ENCODE peak calls at places on chromosomes 5 and 9, in ten cellular contexts. O is GM10248; F is pancreas; Q is AG09309; P is fibroblast of lung; J is stromal cell of bone marrow; U is T-helper 2 cell; R is HT1080; G is activated effector memory CD4-positive, alpha-beta T cell treated with Interleukin-2 at 50 U/mL for 16 hours; X is NCI-H1105 treated with DMSO at 0.1 percent for 48 hours. V is an unnamed sample.
A peak's percentile ranks its signal among the peaks of the same experiment; 100 is the strongest.

GRCh38 chr5:124741711-124742496 is 4.5 kb downstream of the ZNF608 start:
- DNase-seq in O (no peak), F (peak; percentile 41), Q (no peak), P (peak; percentile 92), J (no peak), U (no peak), R (peak; percentile 54), G (no peak), X (no peak), V (no peak)

GRCh38 chr5:33588654-33589372 is 148.0 kb downstream of the TARS1 start:
- DNase-seq in O (peak; percentile 24), F (no peak), Q (no peak), P (no peak), J (no peak), U (peak; percentile 59), R (peak; percentile 16), G (no peak), X (no peak), V (no peak)

GRCh38 chr9:109118802-109119438 is 827 bp downstream of the TMEM245 start:
- DNase-seq in O (no peak), F (no peak), Q (no peak), P (peak; percentile 16), J (no peak), U (peak; percentile 34), R (peak; percentile 17), G (no peak), X (no peak), V (peak; percentile 57)

GRCh38 chr9:120832766-120833165 is 10.0 kb downstream of the PSMD5 start:
- DNase-seq in O (no peak), F (no peak), Q (no peak), P (no peak), J (no peak), U (no peak), R (no peak), G (no peak), X (no peak), V (no peak)

GRCh38 chr5:84092738-84093137 is 291.9 kb downstream of the EDIL3 start:
- DNase-seq in O (no peak), F (no peak), Q (no peak), P (no peak), J (no peak), U (no peak), R (no peak), G (no peak), X (no peak), V (no peak)

GRCh38 chr9:78909566-78909965 is 612.6 kb downstream of the PSAT1 start:
- DNase-seq in O (no peak), F (no peak), Q (no peak), P (peak; percentile 41), J (no peak), U (no peak), R (no peak), G (no peak), X (no peak), V (no peak)

GRCh38 chr9:114507726-114508125 is 2.5 kb upstream of the WHRN start:
- DNase-seq in O (peak; percentile 42), F (no peak), Q (no peak), P (peak; percentile 21), J (no peak), U (peak; percentile 46), R (peak; percentile 38), G (no peak), X (peak; percentile 36), V (no peak)

GRCh38 chr9:132838291-132838690 is 39.8 kb downstream of the AK8 start:
- DNase-seq in O (no peak), F (no peak), Q (no peak), P (no peak), J (no peak), U (no peak), R (no peak), G (no peak), X (no peak), V (no peak)

GRCh38 chr5:151772868-151773561 is 1.3 kb downstream of the G3BP1 start:
- DNase-seq in O (no peak), F (no peak), Q (no peak), P (peak; percentile 27), J (no peak), U (no peak), R (peak; percentile 23), G (no peak), X (no peak), V (no peak)

GRCh38 chr5:110386782-110387181 is 339.7 kb downstream of the TMEM232 start:
- DNase-seq in O (no peak), F (peak; percentile 3), Q (no peak), P (peak; percentile 4), J (no peak), U (no peak), R (peak; percentile 67), G (no peak), X (no peak), V (no peak)

GRCh38 chr9:131666779-131667178 is 73.1 kb downstream of the RAPGEF1 start:
- DNase-seq in O (no peak), F (no peak), Q (no peak), P (no peak), J (no peak), U (peak; percentile 71), R (no peak), G (peak; percentile 37), X (no peak), V (no peak)

GRCh38 chr5:82406200-82406773 is 128.1 kb upstream of the RPS23 start:
- DNase-seq in O (no peak), F (no peak), Q (peak; percentile 72), P (peak; percentile 93), J (peak; percentile 80), U (no peak), R (peak; percentile 86), G (no peak), X (no peak), V (no peak)

GRCh38 chr5:115179068-115179958 is 9.6 kb upstream of the TRIM36 start:
- DNase-seq in O (peak; percentile 41), F (no peak), Q (no peak), P (no peak), J (no peak), U (no peak), R (no peak), G (no peak), X (no peak), V (no peak)

GRCh38 chr5:145962001-145962400 is 25.6 kb downstream of the SH3RF2 start:
- DNase-seq in O (no peak), F (no peak), Q (no peak), P (no peak), J (no peak), U (no peak), R (no peak), G (no peak), X (no peak), V (no peak)

GRCh38 chr5:93782978-93783377 is 41.6 kb upstream of the POU5F2 start:
- DNase-seq in O (no peak), F (no peak), Q (no peak), P (peak; percentile 57), J (peak; percentile 4), U (no peak), R (no peak), G (no peak), X (no peak), V (no peak)

GRCh38 chr5:164012376-164012775 is 507.0 kb downstream of the MAT2B start:
- DNase-seq in O (no peak), F (no peak), Q (no peak), P (peak; percentile 19), J (no peak), U (no peak), R (no peak), G (no peak), X (no peak), V (no peak)